ENCODE peak calls at places on chromosome 1, in nine cellular contexts. T, R, S, V, D, N, B, Q and Z are unnamed samples.
A peak's percentile ranks its signal among the peaks of the same experiment; 100 is the strongest.

GRCh38 chr1:213231795-213232231 is 180.8 kb downstream of the RPS6KC1 start:
- DNase-seq in Q (no peak), T (no peak), B (no peak), D (no peak), R (no peak), N (no peak), V (peak; percentile 34), S (no peak), Z (no peak)

GRCh38 chr1:25794325-25794724 is 5.7 kb upstream of the SELENON start:
- DNase-seq in V (no peak), D (no peak), S (no peak), N (no peak), T (no peak), Q (no peak), R (no peak), B (no peak), Z (no peak)

GRCh38 chr1:151553659-151554058 is 13.6 kb downstream of the TUFT1 start:
- DNase-seq in V (no peak), T (no peak), Q (no peak), N (peak; percentile 35), S (no peak), D (no peak), R (no peak), B (peak; percentile 18), Z (no peak)

GRCh38 chr1:154760469-154760933 is 109.6 kb downstream of the KCNN3 start:
- DNase-seq in T (no peak), B (peak; percentile 10), D (peak; percentile 74), R (peak; percentile 91), Q (peak; percentile 83), N (peak; percentile 13), V (no peak), S (peak; percentile 14), Z (no peak)

GRCh38 chr1:82227696-82228095 is 427.0 kb downstream of the ADGRL2 start:
- DNase-seq in S (no peak), R (no peak), D (no peak), V (peak; percentile 21), N (no peak), B (peak; percentile 84), T (no peak), Q (no peak), Z (no peak)

GRCh38 chr1:41768538-41768937 is 150.2 kb downstream of the HIVEP3 start:
- DNase-seq in B (no peak), R (no peak), S (no peak), T (no peak), V (no peak), N (no peak), D (no peak), Q (no peak), Z (no peak)

GRCh38 chr1:200134116-200134515 is 106.6 kb downstream of the NR5A2 start:
- DNase-seq in V (no peak), T (no peak), N (no peak), Q (no peak), B (peak; percentile 26), R (no peak), D (no peak), S (no peak), Z (no peak)

GRCh38 chr1:231338270-231339128 is at the start of gene SPRTN:
- DNase-seq in T (no peak), S (peak; percentile 24), B (no peak), D (no peak), V (no peak), N (no peak), Q (peak; percentile 93), R (no peak), Z (no peak)

GRCh38 chr1:231387770-231388669 is 34.1 kb downstream of the EGLN1 start:
- DNase-seq in B (no peak), T (no peak), V (no peak), Q (no peak), N (peak; percentile 63), S (no peak), R (no peak), D (no peak), Z (no peak)

GRCh38 chr1:169003864-169004516 is 102.5 kb upstream of the ATP1B1 start:
- DNase-seq in R (peak; percentile 71), T (no peak), D (no peak), S (no peak), V (no peak), B (peak; percentile 24), N (peak; percentile 41), Q (no peak), Z (peak; percentile 41)

GRCh38 chr1:9061949-9062555 is 7.4 kb downstream of the SLC2A5 start:
- DNase-seq in Q (no peak), D (no peak), V (peak; percentile 18), R (no peak), B (no peak), T (no peak), S (no peak), N (no peak), Z (no peak)

GRCh38 chr1:199292873-199293272 is 654.0 kb downstream of the PTPRC start:
- DNase-seq in S (no peak), T (no peak), N (no peak), R (no peak), V (no peak), Q (no peak), B (no peak), D (no peak), Z (no peak)

GRCh38 chr1:179014123-179014522 is 11.6 kb upstream of the FAM20B start:
- DNase-seq in V (no peak), S (no peak), D (no peak), R (no peak), B (no peak), Q (no peak), T (no peak), N (no peak), Z (no peak)

GRCh38 chr1:94124538-94124937 is 3.6 kb upstream of the ABCA4 start:
- DNase-seq in S (no peak), N (no peak), V (no peak), R (no peak), B (no peak), Q (no peak), T (no peak), D (no peak), Z (no peak)

GRCh38 chr1:116176306-116176789 is 65.1 kb downstream of the MAB21L3 start:
- DNase-seq in D (no peak), N (no peak), R (no peak), V (no peak), T (no peak), S (no peak), B (no peak), Q (no peak), Z (no peak)

GRCh38 chr1:201146626-201147390 is 7.5 kb downstream of the TMEM9 start:
- DNase-seq in D (no peak), B (no peak), R (peak; percentile 47), V (no peak), N (no peak), S (no peak), Q (no peak), T (no peak), Z (no peak)

GRCh38 chr1:9231648-9232332 is 2.8 kb upstream of the H6PD start:
- DNase-seq in V (peak; percentile 54), S (no peak), B (no peak), Q (no peak), T (no peak), D (no peak), N (no peak), R (no peak), Z (no peak)

GRCh38 chr1:212485895-212486590 is 53.3 kb downstream of the NENF start:
- DNase-seq in R (peak; percentile 88), B (peak; percentile 96), T (peak; percentile 99), Q (peak; percentile 39), D (peak; percentile 18), V (peak; percentile 100), N (peak; percentile 78), S (no peak), Z (peak; percentile 96)

GRCh38 chr1:10057305-10057704 is 24.5 kb downstream of the UBE4B start:
- DNase-seq in N (peak; percentile 54), R (no peak), Q (no peak), S (no peak), T (no peak), V (peak; percentile 69), D (no peak), B (peak; percentile 47), Z (no peak)

GRCh38 chr1:1978108-1978507 is 25.5 kb downstream of the CFAP74 start:
- DNase-seq in Q (no peak), D (no peak), V (no peak), N (no peak), S (no peak), R (no peak), B (no peak), T (no peak), Z (no peak)

GRCh38 chr1:19377812-19378718 is 65.9 kb downstream of the SLC66A1 start:
- DNase-seq in Q (no peak), N (no peak), R (no peak), D (no peak), B (no peak), V (no peak), T (no peak), S (no peak), Z (no peak)

GRCh38 chr1:52920791-52921291 is 699 bp downstream of the ECHDC2 start:
- DNase-seq in B (no peak), S (no peak), V (no peak), Q (no peak), D (no peak), N (peak; percentile 27), R (peak; percentile 77), T (no peak), Z (no peak)

DNA sequence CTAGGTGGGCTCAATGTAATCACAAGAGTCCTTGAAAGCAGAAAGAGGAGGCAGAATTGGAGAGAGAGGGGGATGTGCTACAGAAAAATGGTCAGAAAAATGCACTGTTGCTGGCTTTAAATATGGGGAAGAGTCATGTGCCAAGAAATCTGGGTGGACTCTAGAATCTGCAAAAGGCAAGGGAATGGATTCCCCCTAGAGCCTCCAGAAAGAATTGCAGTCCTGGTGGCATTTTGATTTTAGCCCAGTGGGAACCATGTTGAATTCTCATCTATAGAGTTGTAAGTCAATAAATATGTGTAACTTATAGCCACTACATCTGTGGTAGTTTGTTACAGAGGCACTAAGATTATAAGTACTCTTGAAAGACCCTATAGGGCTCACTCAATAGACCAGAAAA is 210.3 kb downstream of the ASTN1 start:
- DNase-seq in N (no peak), T (no peak), R (no peak), D (no peak), B (peak; percentile 4), Q (peak; percentile 20), S (no peak), V (no peak), Z (no peak)
- TF ChIP-seq CTCF in N (no peak), T (no peak), R (no peak), D (no peak), B (peak; percentile 11), Q (peak; percentile 45), S (peak; percentile 46), V (no peak), Z (peak; percentile 38)

GRCh38 chr1:45490623-45491463 is at the start of gene TESK2:
- DNase-seq in D (peak; percentile 97), V (peak; percentile 99), R (peak; percentile 97), T (peak; percentile 99), B (peak; percentile 100), S (peak; percentile 100), N (peak; percentile 99), Q (peak; percentile 92), Z (peak; percentile 100)
- H3K4me3 ChIP-seq in D (peak within 1 kb of the TSS; percentile 85), V (peak within 1 kb of the TSS; percentile 83), R (peak within 1 kb of the TSS; percentile 81), T (peak within 1 kb of the TSS; percentile 59), B (peak within 1 kb of the TSS; percentile 86), S (peak within 1 kb of the TSS; percentile 75), N (peak within 1 kb of the TSS; percentile 87), Q (peak within 1 kb of the TSS; percentile 57), Z (peak within 1 kb of the TSS; percentile 84)

GRCh38 chr1:223775711-223776074 is 63.4 kb downstream of the CAPN2 start:
- DNase-seq in R (no peak), D (no peak), B (no peak), S (no peak), Q (no peak), N (no peak), T (no peak), V (no peak), Z (no peak)
- TF ChIP-seq CTCF in R (no peak), D (no peak), B (no peak), S (no peak), Q (no peak), N (no peak), T (no peak), V (no peak), Z (no peak)

GRCh38 chr1:43912607-43913006 is 21.0 kb upstream of the ARTN start:
- DNase-seq in B (peak; percentile 61), N (peak; percentile 73), D (no peak), R (no peak), V (no peak), Q (no peak), S (no peak), T (no peak), Z (no peak)
- H3K4me3 ChIP-seq in B (no peak overlapping the region), N (no peak overlapping the region), D (no peak overlapping the region), R (no peak overlapping the region), V (no peak overlapping the region), Q (no peak overlapping the region), S (no peak overlapping the region), T (no peak overlapping the region), Z (no peak overlapping the region)